ENCODE peak calls at places on chromosome 13, in four cellular contexts. Z is DND-41, A is HepG2, B is transverse colon. Q is an unnamed sample.

GRCh38 chr13:71632721-71633120 is 234.3 kb downstream of the DACH1 start:
- DNase-seq in Z (no peak), A (no peak), B (no peak), Q (no peak)

GRCh38 chr13:32362574-32362973 is 47.3 kb downstream of the BRCA2 start:
- DNase-seq in Z (no peak), A (no peak), B (no peak), Q (no peak)

GRCh38 chr13:58687130-58687529 is 1055.6 kb downstream of the PCDH17 start:
- DNase-seq in Z (no peak), A (no peak), B (no peak), Q (no peak)

GRCh38 chr13:44249439-44249838 is 124.2 kb upstream of the SERP2 start:
- DNase-seq in Z (no peak), A (no peak), B (peak), Q (no peak)

GRCh38 chr13:36430247-36431203 is 1.8 kb upstream of the CCNA1 start:
- DNase-seq in Z (no peak), A (no peak), B (no peak), Q (no peak)

GRCh38 chr13:59722580-59722900 is 441.2 kb downstream of the DIAPH3 start:
- DNase-seq in Z (peak), A (no peak), B (no peak), Q (no peak)

GRCh38 chr13:27131202-27131623 is 40.4 kb downstream of the USP12 start:
- DNase-seq in Z (no peak), A (no peak), B (no peak), Q (peak)

GRCh38 chr13:43331676-43332075 is 308.3 kb downstream of the DNAJC15 start:
- DNase-seq in Z (no peak), A (no peak), B (no peak), Q (no peak)

GRCh38 chr13:49540552-49540951 is 44.8 kb downstream of the PHF11 start:
- DNase-seq in Z (no peak), A (no peak), B (no peak), Q (peak)

GRCh38 chr13:33208290-33208990 is 77.1 kb downstream of the STARD13 start:
- DNase-seq in Z (no peak), A (no peak), B (no peak), Q (no peak)

GRCh38 chr13:26024558-26024957 is 27.3 kb downstream of the SHISA2 start:
- DNase-seq in Z (no peak), A (no peak), B (no peak), Q (no peak)

DNA sequence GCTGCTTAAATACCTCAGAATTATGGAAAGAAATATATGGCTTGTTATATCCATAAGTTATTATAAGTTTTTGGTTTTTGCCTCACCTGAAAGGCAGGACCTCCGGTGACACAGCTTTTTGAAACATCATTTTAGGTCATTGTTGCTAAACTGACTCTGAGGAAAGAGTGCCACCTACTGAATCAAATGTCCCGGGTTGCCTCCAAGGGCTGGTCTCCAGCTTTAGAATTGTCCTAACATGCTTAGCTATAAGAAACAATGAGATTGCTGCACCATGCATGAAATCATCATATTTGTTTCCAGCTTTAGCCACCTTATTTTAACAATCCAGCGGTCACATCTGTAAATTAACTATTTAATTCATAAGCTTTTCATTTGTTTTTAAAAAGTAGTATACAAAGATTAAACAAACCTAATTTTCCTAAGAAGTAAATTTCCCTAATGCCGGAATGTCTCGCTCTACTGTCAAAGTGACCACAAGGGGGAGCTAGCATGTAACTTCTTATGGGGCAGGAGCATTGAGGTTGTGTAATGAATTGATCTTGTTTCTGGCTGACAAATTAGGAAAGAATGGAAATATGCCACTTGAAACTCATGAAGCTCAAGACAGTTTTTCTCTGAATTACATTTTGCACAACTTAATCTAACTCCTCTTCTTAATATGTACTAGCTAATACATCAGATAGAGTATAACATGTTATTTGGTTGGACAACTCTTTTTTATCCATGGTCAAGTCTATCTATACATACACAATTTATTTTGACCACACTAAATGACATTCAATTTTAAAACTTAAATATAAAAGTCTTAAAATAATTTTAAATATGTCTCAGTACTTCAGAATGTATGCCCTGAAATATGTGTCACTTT is 6.7 kb upstream of the PCDH17 start:
- DNase-seq in Z (no peak), A (peak), B (peak), Q (no peak)
- H3K4me3 ChIP-seq in Z (no peak), A (no peak), B (no peak), Q (no peak)

DNA sequence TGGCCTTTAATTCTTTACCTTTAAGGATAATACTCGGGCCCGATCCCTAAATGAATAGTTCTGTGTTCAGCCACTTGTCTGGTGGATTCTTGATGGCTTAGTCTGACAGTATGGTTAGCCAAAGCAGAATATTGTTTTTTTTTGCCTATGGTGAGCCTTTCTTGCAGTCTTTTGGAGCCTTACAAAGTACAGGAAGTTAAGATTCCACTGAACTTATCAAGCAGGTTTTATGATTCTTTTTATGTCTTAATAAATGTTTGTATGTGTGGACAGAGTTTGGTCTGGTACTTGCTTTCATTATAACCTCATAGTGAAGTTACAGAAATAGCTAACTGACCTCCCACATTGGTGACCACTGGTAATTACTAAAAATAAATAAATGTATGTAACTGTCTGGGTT is 17.1 kb downstream of the PCCA start:
- DNase-seq in Z (no peak), A (no peak), B (no peak), Q (no peak)
- H3K4me3 ChIP-seq in Z (no peak), A (no peak), B (no peak), Q (no peak)

GRCh38 chr13:102773441-102774209 is at the start of gene TEX30:
- DNase-seq in Z (peak), A (no peak), B (peak), Q (peak)

GRCh38 chr13:102771298-102772041 is 2.1 kb downstream of the TEX30 start:
- DNase-seq in Z (no peak), A (peak), B (no peak), Q (no peak)

GRCh38 chr13:102774210-102774560 is 599 bp upstream of the TEX30 start:
- DNase-seq in Z (no peak), A (no peak), B (no peak), Q (no peak)

GRCh38 chr13:102770435-102770834 is 3.2 kb downstream of the TEX30 start:
- DNase-seq in Z (no peak), A (peak), B (no peak), Q (no peak)

DNA sequence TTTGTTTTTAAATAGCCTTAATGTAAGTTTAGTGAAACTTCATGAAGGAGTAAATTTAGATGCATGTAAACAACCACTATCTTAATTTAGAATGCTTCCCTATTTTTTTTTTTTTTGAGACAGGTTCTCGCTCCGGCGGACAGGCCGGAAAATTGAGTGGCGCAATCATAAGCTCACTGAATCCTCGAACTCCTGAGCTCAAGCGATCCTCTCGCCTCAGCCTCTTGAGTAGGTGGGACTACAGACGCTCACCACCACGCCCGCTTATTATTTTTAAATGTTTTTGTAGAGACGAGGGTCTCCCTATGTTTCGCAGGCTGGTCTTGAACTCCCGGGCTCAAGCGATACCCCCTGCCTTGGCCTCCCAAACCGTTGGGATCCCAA is 1.6 kb downstream of the TEX30 start:
- DNase-seq in Z (no peak), A (no peak), B (no peak), Q (no peak)
- H3K4me3 ChIP-seq in Z (no peak), A (no peak), B (no peak), Q (no peak)

DNA sequence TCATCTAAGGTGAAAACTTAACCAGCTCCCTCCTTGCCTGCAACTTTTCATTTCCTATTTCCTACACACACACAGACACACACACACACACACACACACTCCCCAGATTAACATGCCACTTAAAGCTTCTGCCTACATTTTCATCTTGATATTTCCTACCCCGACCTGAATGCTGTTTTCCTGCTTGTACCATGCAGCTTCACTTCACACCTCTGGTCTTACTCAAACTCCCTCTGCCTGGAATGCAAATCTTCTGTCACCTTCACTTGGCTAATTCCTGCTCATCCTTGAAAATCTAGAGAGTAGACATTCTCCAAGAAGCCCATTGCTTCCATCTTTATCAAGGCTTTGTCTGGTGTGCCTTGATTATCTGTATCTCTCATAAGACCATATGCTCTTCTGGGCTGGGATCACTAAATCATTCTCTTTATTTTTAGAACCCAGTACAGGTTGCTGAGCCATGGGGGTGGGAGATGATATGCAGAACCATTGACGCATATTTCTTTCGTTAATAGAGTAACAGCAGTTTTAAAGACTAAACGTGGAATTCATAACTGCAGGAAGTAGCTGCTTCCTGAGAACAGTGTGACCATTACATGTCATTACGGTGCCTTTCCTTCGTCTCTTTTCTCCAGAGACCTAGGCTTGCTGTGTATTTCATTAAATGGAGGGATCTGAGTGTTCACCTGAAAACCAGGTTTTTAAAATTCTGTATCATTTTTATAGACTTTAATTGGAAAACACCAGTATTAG is 37.7 kb downstream of the CNMD start:
- DNase-seq in Z (no peak), A (no peak), B (no peak), Q (no peak)
- H3K4me3 ChIP-seq in Z (no peak), A (no peak), B (no peak), Q (no peak)

GRCh38 chr13:41919741-41920487 is 41.0 kb downstream of the VWA8 start:
- DNase-seq in Z (no peak), A (no peak), B (no peak), Q (no peak)

GRCh38 chr13:41915096-41915495 is 45.8 kb downstream of the VWA8 start:
- DNase-seq in Z (no peak), A (no peak), B (no peak), Q (no peak)

GRCh38 chr13:41919031-41919740 is 41.7 kb downstream of the VWA8 start:
- DNase-seq in Z (no peak), A (no peak), B (no peak), Q (no peak)

GRCh38 chr13:41916173-41916954 is 44.5 kb downstream of the VWA8 start:
- DNase-seq in Z (no peak), A (no peak), B (no peak), Q (no peak)

GRCh38 chr13:41917641-41918040 is 43.3 kb downstream of the VWA8 start:
- DNase-seq in Z (no peak), A (no peak), B (no peak), Q (no peak)
- H3K4me3 ChIP-seq in Z (no peak), A (no peak), B (no peak), Q (no peak)

DNA sequence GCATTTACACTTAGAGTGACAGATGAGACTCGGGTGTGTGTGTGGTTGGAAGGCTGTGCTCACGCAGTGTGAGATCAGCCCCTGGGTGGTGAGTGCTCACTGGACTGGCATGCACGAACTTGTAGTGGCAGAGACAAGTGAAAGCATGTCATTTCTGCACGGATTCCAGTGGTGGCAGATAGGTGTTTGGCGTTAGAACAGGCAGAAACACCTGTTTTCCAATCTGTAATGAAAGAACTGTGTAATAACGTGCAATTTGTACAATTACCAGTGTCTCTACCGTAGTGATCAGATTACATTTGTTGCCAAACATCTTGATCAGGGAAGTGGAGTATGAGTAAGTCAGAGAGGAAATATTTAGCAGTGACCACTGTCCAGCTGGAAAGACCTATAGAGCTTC is 8.2 kb downstream of the LAMP1 start:
- DNase-seq in Z (no peak), A (no peak), B (no peak), Q (no peak)
- H3K4me3 ChIP-seq in Z (no peak), A (no peak), B (no peak), Q (no peak)

GRCh38 chr13:30907167-30907761 is 1.2 kb downstream of the MEDAG start:
- DNase-seq in Z (no peak), A (peak), B (no peak), Q (no peak)

GRCh38 chr13:30908416-30908980 is 2.4 kb downstream of the MEDAG start:
- DNase-seq in Z (no peak), A (no peak), B (no peak), Q (no peak)

GRCh38 chr13:30905932-30906383 is at the start of gene MEDAG:
- DNase-seq in Z (no peak), A (no peak), B (peak), Q (no peak)

GRCh38 chr13:30904043-30904442 is 2.0 kb upstream of the MEDAG start:
- DNase-seq in Z (no peak), A (no peak), B (no peak), Q (no peak)

DNA sequence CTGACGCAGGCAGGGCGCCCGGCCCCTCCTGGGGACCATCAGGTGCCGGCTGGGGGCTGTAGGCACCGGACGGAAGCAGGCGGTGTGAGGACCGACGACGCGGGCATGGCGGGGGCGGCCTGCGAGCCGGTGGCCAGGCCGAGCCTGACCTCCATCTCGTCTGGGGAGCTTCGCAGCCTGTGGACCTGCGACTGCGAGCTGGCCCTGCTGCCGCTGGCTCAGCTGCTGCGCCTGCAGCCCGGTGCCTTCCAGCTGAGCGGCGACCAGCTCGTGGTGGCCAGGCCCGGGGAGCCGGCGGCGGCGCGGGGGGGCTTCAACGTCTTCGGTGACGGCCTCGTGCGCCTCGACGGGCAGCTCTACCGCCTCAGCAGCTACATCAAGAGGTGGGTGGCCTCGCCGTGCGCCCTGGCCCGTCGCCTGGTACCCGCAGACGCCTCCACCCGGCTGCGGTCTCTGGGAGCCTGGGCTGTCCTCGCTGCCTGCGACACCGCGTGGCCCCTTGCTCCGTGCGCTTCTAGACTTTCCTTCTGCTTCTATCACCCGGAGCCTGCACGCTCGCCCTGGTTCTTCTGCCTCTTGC is 430 bp downstream of the MEDAG start:
- DNase-seq in Z (no peak), A (no peak), B (no peak), Q (no peak)
- H3K4me3 ChIP-seq in Z (no peak), A (no peak), B (peak), Q (no peak)

DNA sequence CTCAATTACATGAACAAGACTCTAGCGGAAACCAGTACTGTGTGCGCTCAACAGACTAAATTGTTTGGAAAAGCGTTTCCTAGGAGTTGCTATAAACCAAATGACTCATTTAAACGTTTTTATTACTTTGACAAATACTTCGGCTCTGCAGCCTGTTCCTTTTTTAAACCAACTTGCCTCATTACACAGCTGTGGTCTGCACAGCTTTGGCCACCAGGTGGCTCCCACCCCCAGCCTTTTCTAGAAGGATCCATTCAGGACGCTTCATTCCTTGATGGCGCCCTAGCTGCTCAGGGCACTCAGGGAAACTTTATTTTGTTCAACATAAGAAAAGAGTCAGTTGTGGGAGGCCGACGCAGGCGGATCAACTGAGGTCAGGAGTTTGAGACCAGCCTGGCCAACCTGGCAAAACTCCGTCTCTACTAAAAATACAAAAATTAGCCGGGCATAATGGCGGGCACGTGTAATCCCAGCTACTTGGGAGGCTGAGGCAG is 41.0 kb upstream of the XPO4 start:
- DNase-seq in Z (peak), A (peak), B (peak), Q (peak)
- H3K4me3 ChIP-seq in Z (no peak), A (peak), B (no peak), Q (no peak)

DNA sequence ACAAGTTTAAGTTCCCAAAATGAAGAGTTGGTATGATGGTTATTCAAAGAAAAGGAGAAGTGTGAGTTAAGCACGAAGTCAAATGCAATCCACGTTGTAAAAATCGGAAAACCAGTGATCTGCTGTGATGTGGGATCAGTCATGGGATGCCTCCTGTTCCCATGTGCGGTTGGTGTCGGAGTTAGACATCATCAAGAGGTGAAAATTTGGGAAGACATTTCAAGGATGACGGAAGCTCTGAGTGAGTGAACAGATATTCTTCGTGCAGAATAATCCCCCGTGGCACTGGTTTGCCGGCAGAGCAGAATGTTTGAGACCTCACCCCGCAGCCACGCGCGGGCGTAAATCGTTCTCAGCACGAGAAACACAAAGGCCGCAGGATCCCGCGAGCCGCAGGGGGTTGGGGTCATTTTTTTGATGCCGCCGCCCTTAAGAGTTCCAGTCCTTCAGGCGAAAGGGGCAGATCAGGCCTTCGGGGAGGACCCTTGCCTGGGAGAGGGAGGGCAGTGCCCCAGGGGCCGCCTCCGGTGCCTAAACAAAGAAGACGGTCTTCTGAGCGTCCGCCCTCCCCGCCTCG is 13.7 kb upstream of the SOX1 start:
- DNase-seq in Z (no peak), A (no peak), B (no peak), Q (no peak)
- H3K4me3 ChIP-seq in Z (no peak), A (no peak), B (no peak), Q (no peak)